ENCODE peak calls at places on chromosome 14, in five cellular contexts. S is hippocampal formation; C is cardiac muscle cell; D is activated CD4-positive, alpha-beta T cell treated with anti-CD3 and anti-CD28 coated beads for 1 hour; H is HCEC 1CT. O is an unnamed sample.

GRCh38 chr14:90087433-90087832 is 25.6 kb downstream of the KCNK13 start:
- DNase-seq in S (peak), C (no peak), D (no peak), H (peak), O (no peak)

GRCh38 chr14:22084393-22085281 is 411.0 kb upstream of the OR4E1 start:
- DNase-seq in S (no peak), C (peak), D (no peak), H (peak), O (no peak)

GRCh38 chr14:56120091-56120632 is 2.0 kb downstream of the PELI2 start:
- DNase-seq in S (no peak), C (peak), D (no peak), H (peak), O (no peak)

GRCh38 chr14:65940056-65940735 is 527.7 kb downstream of the FUT8 start:
- DNase-seq in S (no peak), C (peak), D (no peak), H (no peak), O (no peak)

GRCh38 chr14:67265131-67265530 is 23.9 kb downstream of the PALS1 start:
- DNase-seq in S (no peak), C (no peak), D (no peak), H (peak), O (no peak)

GRCh38 chr14:59419383-59419782 is 45.8 kb downstream of the GPR135 start:
- DNase-seq in S (no peak), C (no peak), D (no peak), H (no peak), O (no peak)

GRCh38 chr14:74429221-74429691 is 3.2 kb upstream of the SYNDIG1L start:
- DNase-seq in S (no peak), C (no peak), D (no peak), H (no peak), O (no peak)

GRCh38 chr14:54709444-54709843 is 142.5 kb downstream of the SAMD4A start:
- DNase-seq in S (no peak), C (no peak), D (no peak), H (no peak), O (no peak)

GRCh38 chr14:34682787-34683321 is 31.5 kb downstream of the CFL2 start:
- DNase-seq in S (no peak), C (no peak), D (no peak), H (no peak), O (no peak)

GRCh38 chr14:102408729-102409128 is 46.0 kb downstream of the TECPR2 start:
- DNase-seq in S (no peak), C (no peak), D (no peak), H (no peak), O (no peak)

GRCh38 chr14:40218282-40218941 is 786.2 kb upstream of the FBXO33 start:
- DNase-seq in S (no peak), C (no peak), D (no peak), H (no peak), O (no peak)

GRCh38 chr14:38788060-38788459 is 315.0 kb downstream of the SEC23A start:
- DNase-seq in S (no peak), C (no peak), D (no peak), H (no peak), O (no peak)

GRCh38 chr14:57209561-57209960 is 59.1 kb downstream of the EXOC5 start:
- DNase-seq in S (no peak), C (no peak), D (no peak), H (peak), O (no peak)

GRCh38 chr14:104895786-104896642 is 28.7 kb upstream of the PLD4 start:
- DNase-seq in S (no peak), C (no peak), D (no peak), H (no peak), O (no peak)

GRCh38 chr14:33475623-33476022 is 475.3 kb downstream of the EGLN3 start:
- DNase-seq in S (peak), C (peak), D (no peak), H (no peak), O (no peak)

GRCh38 chr14:101537286-101537685 is 24.0 kb upstream of the DIO3 start:
- DNase-seq in S (no peak), C (no peak), D (no peak), H (no peak), O (no peak)

O was measured in activated B cell treated with CpG ODN at 0.5 μM for 24 hours.